ENCODE peak calls at places on chromosomes 5 and 9, in eight cellular contexts. P, S, Z, O, C, G, T and J are unnamed samples.

GRCh38 chr9:136587944-136588662 is 42.3 kb upstream of the NOTCH1 start:
- DNase-seq in S (no peak), Z (no peak), C (no peak), G (no peak), T (no peak), O (no peak), P (no peak), J (no peak)

GRCh38 chr9:36793277-36793676 is 220.6 kb downstream of the MELK start:
- DNase-seq in G (no peak), Z (no peak), C (no peak), T (no peak), P (no peak), S (no peak), O (no peak), J (no peak)

GRCh38 chr9:73230257-73230656 is 78.6 kb downstream of the ANXA1 start:
- DNase-seq in C (no peak), T (no peak), Z (no peak), G (no peak), S (no peak), O (no peak), P (no peak), J (no peak)

GRCh38 chr9:134724231-134724911 is 82.8 kb downstream of the COL5A1 start:
- DNase-seq in S (peak; percentile 55), O (no peak), Z (no peak), T (no peak), G (peak; percentile 46), P (no peak), C (peak; percentile 55), J (no peak)

GRCh38 chr9:91730806-91731205 is 219.2 kb downstream of the ROR2 start:
- DNase-seq in T (no peak), S (no peak), Z (no peak), O (no peak), G (no peak), P (no peak), C (no peak), J (no peak)

GRCh38 chr9:35731415-35732184 is 395 bp downstream of the TLN1 start:
- DNase-seq in T (no peak), C (no peak), O (peak; percentile 62), P (no peak), G (no peak), Z (no peak), S (no peak), J (peak; percentile 66)

GRCh38 chr9:69898714-69899209 is 78.1 kb downstream of the CFAP95 start:
- DNase-seq in O (peak; percentile 76), S (no peak), P (no peak), T (peak; percentile 81), G (peak; percentile 79), C (peak; percentile 92), Z (peak; percentile 38), J (no peak)

GRCh38 chr5:174642816-174643405 is 81.5 kb upstream of the MSX2 start:
- DNase-seq in G (no peak), S (no peak), P (no peak), T (no peak), C (no peak), Z (no peak), O (no peak), J (no peak)

GRCh38 chr9:107895524-107896001 is 406.0 kb upstream of the KLF4 start:
- DNase-seq in P (no peak), S (no peak), G (no peak), O (no peak), Z (no peak), T (no peak), C (peak; percentile 50), J (no peak)

GRCh38 chr9:109286981-109287380 is 33.9 kb downstream of the EPB41L4B start:
- DNase-seq in S (no peak), O (no peak), T (no peak), P (no peak), C (peak; percentile 1), G (peak; percentile 34), Z (peak; percentile 46), J (no peak)

GRCh38 chr5:36932056-36932455 is 55.5 kb downstream of the NIPBL start:
- DNase-seq in O (no peak), S (no peak), G (no peak), T (no peak), P (no peak), Z (no peak), C (no peak), J (no peak)

GRCh38 chr9:126674365-126675146 is 60.8 kb downstream of the LMX1B start:
- DNase-seq in C (no peak), T (no peak), Z (no peak), O (no peak), G (no peak), S (no peak), P (no peak), J (no peak)

GRCh38 chr9:98551511-98552286 is 157.0 kb downstream of the GABBR2 start:
- DNase-seq in O (peak; percentile 63), C (peak; percentile 97), S (no peak), T (peak; percentile 80), Z (peak; percentile 39), P (no peak), G (peak; percentile 77), J (no peak)

GRCh38 chr9:132795511-132796303 is 82.4 kb downstream of the AK8 start:
- DNase-seq in P (no peak), S (no peak), G (no peak), Z (no peak), C (no peak), O (no peak), T (no peak), J (no peak)

GRCh38 chr9:5364294-5364990 is 24.8 kb upstream of the RLN1 start:
- DNase-seq in O (no peak), G (no peak), Z (no peak), P (no peak), C (peak; percentile 46), S (no peak), T (no peak), J (no peak)

GRCh38 chr5:79301046-79301712 is 65.2 kb downstream of the JMY start:
- DNase-seq in O (no peak), P (no peak), G (peak; percentile 4), S (no peak), T (no peak), C (peak; percentile 78), Z (peak; percentile 17), J (no peak)

GRCh38 chr9:129487658-129488483 is 133.0 kb downstream of the C9orf50 start:
- DNase-seq in C (peak; percentile 65), Z (no peak), S (peak; percentile 59), P (no peak), O (no peak), G (no peak), T (no peak), J (no peak)

GRCh38 chr5:116137544-116138378 is 52.9 kb downstream of the COMMD10 start:
- DNase-seq in G (peak; percentile 57), S (no peak), T (peak; percentile 48), C (peak; percentile 62), Z (peak; percentile 11), O (peak; percentile 33), P (no peak), J (no peak)

GRCh38 chr9:121725008-121725795 is 73.8 kb downstream of the DAB2IP start:
- DNase-seq in S (peak; percentile 96), G (peak; percentile 98), Z (peak; percentile 98), P (no peak), T (peak; percentile 85), C (peak; percentile 100), O (peak; percentile 87), J (no peak)

GRCh38 chr9:110027624-110028023 is 180.3 kb downstream of the C9orf152 start:
- DNase-seq in O (no peak), Z (no peak), S (no peak), P (no peak), T (no peak), G (peak; percentile 15), C (peak; percentile 78), J (no peak)

GRCh38 chr9:86867658-86868313 is 79.5 kb downstream of the GAS1 start:
- DNase-seq in G (no peak), P (no peak), C (no peak), O (no peak), T (peak; percentile 40), S (no peak), Z (no peak), J (no peak)

GRCh38 chr5:148681157-148682131 is 27.1 kb upstream of the HTR4 start:
- DNase-seq in G (no peak), S (no peak), Z (no peak), P (no peak), T (no peak), O (no peak), C (no peak), J (no peak)

GRCh38 chr5:72018158-72018803 is 89.0 kb upstream of the MAP1B start:
- DNase-seq in P (peak; percentile 35), Z (no peak), G (peak; percentile 50), O (peak; percentile 45), C (peak; percentile 58), T (no peak), S (peak; percentile 30), J (no peak)

DNA sequence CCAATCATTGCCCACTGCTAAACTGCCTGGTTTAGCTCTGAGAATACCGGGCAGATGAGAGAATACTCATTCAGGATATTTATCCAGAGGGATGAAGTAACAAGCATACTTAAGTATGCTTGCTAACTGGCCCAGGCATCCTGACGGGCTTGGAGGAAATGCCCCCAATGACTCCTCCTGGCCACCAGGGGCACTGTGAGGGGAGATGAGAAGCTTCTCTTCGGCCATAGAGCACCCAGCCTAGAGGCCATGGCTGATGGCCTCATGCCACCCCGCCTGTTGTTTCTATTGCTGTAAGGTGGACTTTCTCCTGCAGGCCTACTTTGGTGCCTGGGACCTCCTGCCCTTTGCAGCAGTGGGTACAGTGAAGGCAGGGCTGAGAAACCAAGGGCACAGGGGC is 134.5 kb upstream of the FSTL4 start:
- DNase-seq in G (no peak), C (no peak), Z (no peak), P (no peak), O (no peak), S (no peak), T (no peak), J (no peak)
- TF ChIP-seq CTCF in G (peak; percentile 44), C (no peak), Z (no peak), P (no peak), O (peak; percentile 19), S (no peak), T (no peak), J (no peak)

GRCh38 chr9:102253099-102253498 is 514.7 kb upstream of the GRIN3A start:
- DNase-seq in G (no peak), O (no peak), P (no peak), S (no peak), T (no peak), Z (no peak), C (no peak), J (no peak)
- TF ChIP-seq CTCF in G (no peak), O (no peak), P (no peak), S (no peak), T (no peak), Z (no peak), C (no peak), J (no peak)

DNA sequence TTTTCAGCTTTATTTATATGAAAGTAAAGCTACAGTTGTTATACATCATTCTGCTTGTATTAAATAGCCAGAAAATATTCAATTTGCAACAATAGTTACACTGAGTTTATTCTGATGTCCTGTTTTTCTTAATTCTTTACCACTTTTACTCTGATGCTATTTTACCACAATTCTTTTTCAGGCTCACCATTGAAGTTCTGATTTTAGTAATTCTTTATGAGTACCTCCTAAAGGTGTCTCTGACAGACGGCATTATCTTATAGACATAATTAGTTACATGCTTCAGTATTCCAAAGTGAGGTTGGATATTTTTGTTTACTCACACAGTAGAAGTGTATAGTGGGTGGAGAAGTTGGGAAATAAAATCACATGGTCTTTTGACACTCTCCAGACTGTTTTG is 97.3 kb downstream of the FBXO4 start:
- DNase-seq in T (no peak), S (no peak), G (no peak), O (no peak), Z (no peak), C (no peak), P (no peak), J (no peak)
- TF ChIP-seq CTCF in T (no peak), S (no peak), G (no peak), O (no peak), Z (no peak), C (no peak), P (no peak), J (no peak)

GRCh38 chr5:170221319-170221718 is 11.5 kb upstream of the C5orf58 start:
- DNase-seq in Z (no peak), T (no peak), G (no peak), O (no peak), C (peak; percentile 6), S (no peak), P (no peak), J (no peak)
- TF ChIP-seq CTCF in Z (no peak), T (peak; percentile 23), G (peak; percentile 26), O (no peak), C (no peak), S (no peak), P (no peak), J (no peak)